ENCODE peak calls at places on chromosomes 16 and 17, in seven cellular contexts. D, U, J, E, B, F and V are unnamed samples.
A peak's percentile ranks its signal among the peaks of the same experiment; 100 is the strongest.

GRCh38 chr16:56915311-56916105 is 16.4 kb upstream of the HERPUD1 start:
- DNase-seq in D (no peak), U (no peak), J (no peak), E (no peak), B (no peak), F (no peak), V (peak; percentile 65)

GRCh38 chr17:29126268-29126923 is 53.8 kb downstream of the MYO18A start:
- DNase-seq in D (no peak), U (no peak), J (no peak), E (no peak), B (no peak), F (no peak), V (no peak)

GRCh38 chr17:49815761-49816281 is 27.3 kb downstream of the KAT7 start:
- DNase-seq in D (no peak), U (no peak), J (no peak), E (no peak), B (no peak), F (no peak), V (no peak)

GRCh38 chr17:27550291-27550930 is 80.6 kb upstream of the LGALS9 start:
- DNase-seq in D (no peak), U (no peak), J (no peak), E (no peak), B (no peak), F (no peak), V (no peak)

GRCh38 chr17:5468075-5468473 is 708 bp downstream of the DHX33 start:
- DNase-seq in D (peak; percentile 21), U (no peak), J (peak; percentile 7), E (no peak), B (peak; percentile 0), F (peak; percentile 70), V (no peak)

GRCh38 chr16:67199808-67200198 is 872 bp downstream of the ELMO3 start:
- DNase-seq in D (no peak), U (no peak), J (no peak), E (no peak), B (no peak), F (no peak), V (no peak)

GRCh38 chr17:42684033-42684625 is 1.8 kb downstream of the CNTNAP1 start:
- DNase-seq in D (no peak), U (no peak), J (no peak), E (no peak), B (no peak), F (no peak), V (no peak)

GRCh38 chr17:16371742-16372141 is 9.1 kb upstream of the UBB start:
- DNase-seq in D (no peak), U (no peak), J (peak; percentile 36), E (no peak), B (peak; percentile 93), F (no peak), V (peak; percentile 73)

GRCh38 chr17:27853121-27853520 is 40.0 kb downstream of the LYRM9 start:
- DNase-seq in D (no peak), U (no peak), J (no peak), E (no peak), B (no peak), F (no peak), V (no peak)

GRCh38 chr17:51165680-51166197 is 472 bp upstream of the NME2 start:
- DNase-seq in D (no peak), U (peak; percentile 10), J (peak; percentile 15), E (no peak), B (no peak), F (no peak), V (no peak)